ENCODE peak calls at places on chromosomes 6 and 20, in four cellular contexts. L is IMR-90, H is pancreas, O is upper lobe of right lung. E is an unnamed sample.

GRCh38 chr6:1325471-1326309 is 13.8 kb downstream of the FOXQ1 start:
- DNase-seq in H (no peak), L (peak; percentile 93), O (no peak), E (no peak)

GRCh38 chr6:146551545-146551944 is 7.9 kb downstream of the RAB32 start:
- DNase-seq in O (no peak), H (no peak), L (peak; percentile 75), E (no peak)

GRCh38 chr20:5065489-5066383 is 54.0 kb downstream of the PCNA start:
- DNase-seq in H (peak; percentile 88), O (peak; percentile 78), L (peak; percentile 97), E (no peak)

GRCh38 chr20:64188682-64189529 is 24.7 kb downstream of the MYT1 start:
- DNase-seq in H (no peak), O (no peak), L (peak; percentile 69), E (no peak)

GRCh38 chr6:142359271-142359960 is 57.6 kb downstream of the ADGRG6 start:
- DNase-seq in O (no peak), L (no peak), H (no peak), E (no peak)

GRCh38 chr6:151633517-151634335 is 139.9 kb downstream of the CCDC170 start:
- DNase-seq in L (no peak), H (no peak), O (no peak), E (no peak)

GRCh38 chr6:81547149-81547548 is 205.3 kb downstream of the TENT5A start:
- DNase-seq in O (no peak), H (no peak), L (no peak), E (no peak)

GRCh38 chr6:13163161-13163944 is 165.0 kb downstream of the TBC1D7 start:
- DNase-seq in L (no peak), H (no peak), O (no peak), E (no peak)

GRCh38 chr20:24991897-24992419 is 593 bp downstream of the APMAP start:
- DNase-seq in H (peak; percentile 71), O (peak; percentile 74), L (no peak), E (no peak)

GRCh38 chr20:52402950-52403349 is 211.4 kb upstream of the ZFP64 start:
- DNase-seq in L (no peak), H (no peak), O (no peak), E (no peak)

GRCh38 chr20:50042370-50043313 is 59.9 kb downstream of the SNAI1 start:
- DNase-seq in H (no peak), O (no peak), L (no peak), E (no peak)

GRCh38 chr6:80622641-80623040 is 516.2 kb downstream of the BCKDHB start:
- DNase-seq in H (peak; percentile 19), O (peak; percentile 65), L (no peak), E (peak; percentile 86)

GRCh38 chr6:97778290-97779038 is 495.4 kb upstream of the MMS22L start:
- DNase-seq in L (no peak), H (no peak), O (no peak), E (no peak)

GRCh38 chr6:89050155-89050554 is 30.4 kb upstream of the PNRC1 start:
- DNase-seq in L (peak; percentile 28), O (no peak), H (no peak), E (no peak)

GRCh38 chr20:57947421-57948176 is 237.8 kb upstream of the PMEPA1 start:
- DNase-seq in O (no peak), H (no peak), L (peak; percentile 3), E (no peak)

GRCh38 chr6:169618526-169619490 is 83.0 kb downstream of the WDR27 start:
- DNase-seq in O (no peak), H (no peak), L (peak; percentile 97), E (no peak)

GRCh38 chr6:27451660-27452390 is 21.1 kb downstream of the ZNF184 start:
- DNase-seq in O (no peak), L (no peak), H (no peak), E (no peak)

GRCh38 chr20:41391587-41392001 is 25.0 kb upstream of the EMILIN3 start:
- DNase-seq in L (no peak), O (no peak), H (no peak), E (peak; percentile 31)

GRCh38 chr6:119083007-119083406 is 4.5 kb upstream of the FAM184A start:
- DNase-seq in O (no peak), L (no peak), H (no peak), E (no peak)

GRCh38 chr6:1406306-1407058 is 17.1 kb downstream of the FOXF2 start:
- DNase-seq in O (no peak), L (peak; percentile 70), H (no peak), E (no peak)

GRCh38 chr6:27760464-27760863 is 151.7 kb downstream of the OR2B2 start:
- DNase-seq in O (no peak), H (no peak), L (no peak), E (no peak)

GRCh38 chr6:122789862-122790739 is 1.0 kb downstream of the SMPDL3A start:
- DNase-seq in L (peak; percentile 30), O (peak; percentile 64), H (no peak), E (peak; percentile 74)

GRCh38 chr6:101640131-101640530 is 246.6 kb downstream of the GRIK2 start:
- DNase-seq in L (no peak), O (no peak), H (no peak), E (no peak)

GRCh38 chr6:126550323-126550722 is 210.4 kb downstream of the CENPW start:
- DNase-seq in H (no peak), L (no peak), O (no peak), E (no peak)

GRCh38 chr20:48730977-48731376 is 96.8 kb downstream of the PREX1 start:
- DNase-seq in L (no peak), H (no peak), O (no peak), E (no peak)
- H3K36me3 ChIP-seq in L (no peaks in the 10 kb centered on the region), H (no peaks in the 10 kb centered on the region), O (peaks cover 1% of the 10 kb centered on the region), E (no peaks in the 10 kb centered on the region)

GRCh38 chr6:158786645-158787304 is 32.4 kb downstream of the EZR start:
- DNase-seq in H (no peak), O (no peak), L (no peak), E (no peak)
- H3K36me3 ChIP-seq in H (peaks cover 68% of the 10 kb centered on the region), O (peaks cover 68% of the 10 kb centered on the region), L (peaks cover 45% of the 10 kb centered on the region), E (peaks cover 47% of the 10 kb centered on the region)

GRCh38 chr6:32972353-32973143 is 4.2 kb downstream of the BRD2 start:
- DNase-seq in O (peak; percentile 76), H (peak; percentile 88), L (no peak), E (peak; percentile 22)
- H3K36me3 ChIP-seq in O (peaks cover 49% of the 10 kb centered on the region), H (peaks cover 39% of the 10 kb centered on the region), L (peaks cover 39% of the 10 kb centered on the region), E (peaks cover 41% of the 10 kb centered on the region)

GRCh38 chr20:48651271-48651670 is 176.5 kb downstream of the PREX1 start:
- DNase-seq in H (peak; percentile 55), O (no peak), L (no peak), E (no peak)

GRCh38 chr20:48649868-48650267 is 177.9 kb downstream of the PREX1 start:
- DNase-seq in H (peak; percentile 31), O (no peak), L (no peak), E (no peak)

GRCh38 chr20:48648482-48649051 is 179.2 kb downstream of the PREX1 start:
- DNase-seq in O (no peak), H (peak; percentile 20), L (no peak), E (no peak)

GRCh38 chr20:48647873-48648272 is 179.9 kb downstream of the PREX1 start:
- DNase-seq in O (no peak), L (no peak), H (no peak), E (no peak)

DNA sequence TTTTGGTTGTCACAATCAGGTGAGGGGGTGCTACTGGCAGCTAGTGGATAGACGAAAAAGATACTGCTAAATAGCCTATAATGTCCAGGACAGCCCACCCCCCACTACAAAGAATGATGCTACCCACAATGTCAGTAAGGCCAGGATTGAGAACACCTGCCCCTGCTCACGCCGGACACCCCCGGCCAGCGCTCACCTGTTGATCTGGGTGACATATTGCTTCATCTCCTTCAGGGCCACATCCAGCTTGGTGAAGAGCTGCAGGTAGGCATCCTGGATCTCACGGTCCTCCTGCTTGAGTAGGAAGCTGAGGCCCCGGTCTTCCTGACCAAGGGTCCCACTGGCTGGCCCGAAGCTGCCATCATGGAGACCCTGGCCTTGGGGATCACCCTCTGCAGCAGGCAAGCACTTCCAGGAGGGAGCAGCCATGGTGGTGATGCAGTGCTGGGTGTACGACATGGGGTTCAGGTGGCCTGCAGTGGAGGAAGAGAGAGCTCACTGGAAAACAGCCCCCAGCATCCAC is 178.6 kb downstream of the PREX1 start:
- DNase-seq in O (no peak), H (peak; percentile 36), L (no peak), E (no peak)
- H3K36me3 ChIP-seq in O (peaks cover 81% of the 10 kb centered on the region), H (no peaks in the 10 kb centered on the region), L (no peaks in the 10 kb centered on the region), E (peaks cover 20% of the 10 kb centered on the region)

DNA sequence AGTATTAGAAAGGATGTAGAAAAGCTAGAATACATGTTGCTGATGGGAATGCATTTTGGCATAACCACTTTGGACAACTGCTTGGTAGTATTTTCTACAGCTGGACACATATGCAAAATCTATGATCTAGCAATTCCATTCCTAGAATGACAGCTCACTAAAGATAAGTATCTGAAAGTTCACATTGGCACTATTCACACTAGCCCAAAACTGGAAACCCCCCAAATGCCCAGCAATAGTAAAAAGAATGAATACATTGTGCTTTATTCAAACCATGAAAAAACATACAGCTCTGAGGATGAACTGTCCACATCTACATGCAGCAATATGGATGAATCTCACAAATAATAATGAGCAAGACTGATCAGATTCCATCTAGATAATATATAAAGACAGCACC is 79.0 kb downstream of the PPP1R3G start:
- DNase-seq in L (no peak), O (no peak), H (no peak), E (no peak)
- H3K36me3 ChIP-seq in L (no peaks in the 10 kb centered on the region), O (no peaks in the 10 kb centered on the region), H (no peaks in the 10 kb centered on the region), E (no peaks in the 10 kb centered on the region)

GRCh38 chr6:31532644-31533454 is 4.1 kb downstream of the MCCD1 start:
- DNase-seq in L (no peak), H (no peak), O (no peak), E (no peak)
- H3K36me3 ChIP-seq in L (peaks cover 76% of the 10 kb centered on the region), H (peaks cover 78% of the 10 kb centered on the region), O (peaks cover 85% of the 10 kb centered on the region), E (peaks cover 78% of the 10 kb centered on the region)

DNA sequence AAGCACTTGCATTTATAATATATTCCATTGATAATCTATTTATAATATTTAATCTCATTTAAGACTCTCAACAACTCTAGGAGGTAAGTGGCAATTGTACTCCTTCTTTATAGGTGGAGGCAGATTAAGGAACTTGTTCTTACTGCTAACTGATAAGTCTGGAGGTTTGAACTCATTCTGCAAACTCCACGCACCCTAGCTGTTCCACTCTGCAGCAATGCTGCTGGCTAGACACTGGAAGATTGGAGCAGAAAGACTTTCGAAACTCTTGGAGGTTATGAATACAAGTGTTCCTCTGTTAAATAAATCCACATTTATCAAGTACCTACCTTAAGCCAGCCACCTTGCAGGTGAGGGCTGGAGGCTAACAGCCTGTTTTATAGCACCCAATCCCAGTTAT is 838 bp upstream of the HDAC2 start:
- DNase-seq in H (no peak), O (no peak), L (no peak), E (peak; percentile 8)
- H3K36me3 ChIP-seq in H (no peaks in the 10 kb centered on the region), O (no peaks in the 10 kb centered on the region), L (no peaks in the 10 kb centered on the region), E (no peaks in the 10 kb centered on the region)